ENCODE peak calls at places on chromosomes 2 and 18, in five cellular contexts. Y is activated CD8-positive, alpha-beta T cell treated with anti-CD3 and anti-CD28 coated beads for 36 hours; P is Peyer's patch; K is brain microvascular endothelial cell; U is GM13976. S is an unnamed sample.

GRCh38 chr18:52045946-52046345 is 294.1 kb upstream of the DCC start:
- DNase-seq in K (no peak), P (no peak), U (no peak), Y (no peak), S (no peak)

GRCh38 chr2:46170011-46170410 is 127.2 kb upstream of the EPAS1 start:
- DNase-seq in P (no peak), U (no peak), K (no peak), Y (no peak), S (no peak)

GRCh38 chr2:70101174-70101573 is 13.9 kb downstream of the PCBP1 start:
- DNase-seq in U (no peak), K (no peak), Y (no peak), P (no peak), S (no peak)

GRCh38 chr2:32271063-32271462 is 6.4 kb upstream of the NLRC4 start:
- DNase-seq in U (no peak), P (no peak), K (no peak), Y (no peak), S (no peak)

GRCh38 chr18:31578126-31578525 is 13.6 kb upstream of the TTR start:
- DNase-seq in P (no peak), U (no peak), Y (no peak), K (no peak), S (no peak)

GRCh38 chr2:240220371-240220770 is 79.9 kb upstream of the OTOS start:
- DNase-seq in P (no peak), U (no peak), K (peak), Y (no peak), S (no peak)

GRCh38 chr2:230327418-230328154 is 593 bp downstream of the SP140L start:
- DNase-seq in U (peak), P (no peak), Y (peak), K (no peak), S (no peak)

GRCh38 chr18:54023471-54023870 is 201.0 kb downstream of the MBD2 start:
- DNase-seq in U (no peak), K (peak), P (no peak), Y (peak), S (no peak)

GRCh38 chr2:164351536-164351935 is 269.7 kb downstream of the GRB14 start:
- DNase-seq in P (no peak), U (no peak), Y (no peak), K (no peak), S (no peak)

GRCh38 chr2:129443235-129443884 is 536.1 kb upstream of the RAB6C start:
- DNase-seq in Y (no peak), P (no peak), K (no peak), U (no peak), S (no peak)

GRCh38 chr18:38453880-38454279 is 888.3 kb upstream of the CELF4 start:
- DNase-seq in K (no peak), P (no peak), Y (no peak), U (no peak), S (no peak)

GRCh38 chr2:62466501-62466854 is 39.5 kb downstream of the TMEM17 start:
- DNase-seq in K (no peak), Y (no peak), U (no peak), P (no peak), S (no peak)

GRCh38 chr2:70901235-70902066 is 34.2 kb upstream of the ATP6V1B1 start:
- DNase-seq in K (peak), Y (no peak), U (peak), P (no peak), S (peak)

GRCh38 chr2:170928036-170928823 is 823 bp upstream of the GORASP2 start:
- DNase-seq in P (no peak), U (no peak), Y (peak), K (no peak), S (no peak)

GRCh38 chr18:32760391-32760790 is 12.4 kb downstream of the KLHL14 start:
- DNase-seq in P (peak), K (no peak), Y (no peak), U (peak), S (no peak)

GRCh38 chr2:11458753-11459152 is 7.2 kb downstream of the E2F6 start:
- DNase-seq in Y (no peak), P (no peak), K (no peak), U (no peak), S (no peak)

GRCh38 chr18:8706545-8706980 is 1.2 kb downstream of the MTCL1 start:
- DNase-seq in K (no peak), Y (peak), U (peak), P (no peak), S (no peak)

GRCh38 chr2:160085662-160086061 is 23.2 kb upstream of the PLA2R1 start:
- DNase-seq in P (no peak), U (no peak), K (no peak), Y (no peak), S (no peak)

GRCh38 chr2:168723494-168723893 is 78.9 kb upstream of the NOSTRIN start:
- DNase-seq in K (no peak), U (no peak), P (no peak), Y (no peak), S (no peak)

GRCh38 chr2:64291181-64291580 is 147.0 kb upstream of the PELI1 start:
- DNase-seq in Y (no peak), K (peak), U (no peak), P (peak), S (no peak)

GRCh38 chr2:213227458-213227857 is 56.8 kb upstream of the SPAG16 start:
- DNase-seq in U (no peak), K (no peak), Y (no peak), P (no peak), S (no peak)

GRCh38 chr2:10194021-10194820 is 71.7 kb downstream of the RRM2 start:
- DNase-seq in U (no peak), P (no peak), K (no peak), Y (no peak), S (no peak)

GRCh38 chr2:26327291-26328272 is 18.4 kb upstream of the SELENOI start:
- DNase-seq in P (no peak), Y (no peak), U (no peak), K (peak), S (no peak)

GRCh38 chr2:61620244-61621159 is 82.3 kb upstream of the XPO1 start:
- DNase-seq in U (peak), K (peak), P (peak), Y (peak), S (no peak)

GRCh38 chr2:54052825-54053718 is 62.3 kb upstream of the ACYP2 start:
- DNase-seq in Y (no peak), P (no peak), K (no peak), U (no peak), S (no peak)

GRCh38 chr2:77161009-77161408 is 361.2 kb downstream of the LRRTM4 start:
- DNase-seq in Y (no peak), K (no peak), P (no peak), U (no peak), S (no peak)

GRCh38 chr2:134120718-134121630 is 132.9 kb upstream of the MGAT5 start:
- DNase-seq in K (peak), U (peak), Y (peak), P (peak), S (peak)

DNA sequence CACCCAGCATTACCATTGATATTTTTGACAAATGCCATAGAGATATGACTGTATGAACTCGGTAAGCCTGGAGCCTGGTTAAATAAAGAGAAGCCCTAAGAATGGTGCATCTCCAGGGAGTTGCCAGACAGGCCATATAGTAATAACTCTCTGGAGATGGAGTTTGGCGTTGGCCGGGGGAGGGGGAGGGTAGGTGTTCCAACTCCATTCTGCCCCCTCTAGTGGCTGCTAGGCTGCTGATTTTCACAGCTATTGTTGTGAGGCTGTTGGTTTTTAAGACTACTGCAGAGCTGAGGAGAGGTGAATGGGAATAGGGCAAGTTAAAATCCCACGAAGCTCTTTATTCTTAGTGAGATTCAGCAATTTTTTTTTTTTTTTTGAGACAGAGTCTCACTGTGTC is 99.9 kb downstream of the GALNT14 start:
- DNase-seq in K (no peak), Y (peak), P (no peak), U (no peak), S (no peak)
- TF ChIP-seq CTCF in K (peak), Y (no peak), P (no peak), U (no peak), S (no peak)

GRCh38 chr2:40606862-40607261 is 155.0 kb upstream of the SLC8A1 start:
- DNase-seq in P (no peak), U (no peak), K (peak), Y (no peak), S (no peak)
- TF ChIP-seq CTCF in P (no peak), U (no peak), K (no peak), Y (no peak), S (no peak)

DNA sequence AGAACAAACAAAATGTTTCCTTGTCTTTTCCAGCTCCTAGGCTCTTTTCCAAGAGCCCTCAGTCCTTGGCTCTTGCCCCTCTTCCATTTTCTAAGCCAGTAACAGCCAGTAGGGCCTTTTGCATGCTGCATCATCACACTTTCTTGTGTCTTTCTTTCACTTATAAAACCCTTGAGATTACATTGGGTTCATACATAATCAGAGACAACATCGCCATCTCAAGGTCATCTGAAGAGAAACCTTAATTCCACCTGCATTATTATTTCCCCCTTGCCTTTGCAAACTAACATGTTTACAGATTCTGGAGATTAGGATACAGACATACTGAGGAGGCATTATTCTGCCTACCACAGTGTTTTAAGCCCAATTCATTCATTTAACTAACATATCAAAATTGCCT is 697.3 kb downstream of the TRIB2 start:
- DNase-seq in Y (no peak), U (no peak), P (no peak), K (no peak), S (no peak)
- TF ChIP-seq CTCF in Y (no peak), U (no peak), P (no peak), K (no peak), S (no peak)

DNA sequence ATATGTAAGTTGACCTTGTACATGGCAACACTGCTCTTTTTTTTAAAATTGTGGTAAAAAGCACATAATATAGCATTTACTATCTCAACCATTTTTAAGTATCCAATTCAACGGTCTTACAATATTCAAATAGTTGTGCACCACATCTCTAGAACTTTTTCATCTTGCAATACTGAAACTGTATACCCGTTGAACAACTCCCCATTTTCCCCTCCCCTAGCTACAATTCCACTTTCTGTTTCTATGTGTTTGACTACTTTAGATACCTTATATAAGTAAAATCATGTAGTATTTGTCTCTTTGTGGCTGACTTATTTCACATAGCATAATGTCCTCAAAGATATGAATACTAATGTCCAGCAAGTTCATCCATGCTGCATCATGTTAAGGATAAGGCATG is 452.1 kb downstream of the TXNL1 start:
- DNase-seq in Y (no peak), U (no peak), P (no peak), K (no peak), S (no peak)
- TF ChIP-seq CTCF in Y (no peak), U (no peak), P (no peak), K (no peak), S (no peak)

S was measured in glutamatergic neuron.